ENCODE peak calls at places on chromosomes 13 and 19, in seven cellular contexts. R is uterus; P is kidney tubule cell; B is stimulated activated CD4-positive, alpha-beta T cell treated with anti-CD3 and anti-CD28 coated beads, TNF-alpha, amount 100 ng/mL, for 48 hours; Y is naive thymus-derived CD8-positive, alpha-beta T cell; I is occipital lobe; Q is sciatic nerve. E is an unnamed sample.

GRCh38 chr13:44591316-44591715 is 15.2 kb upstream of the TSC22D1 start:
- DNase-seq in R (no peak), P (no peak), B (no peak), Y (no peak), I (no peak), Q (no peak), E (no peak)

GRCh38 chr19:47663911-47664771 is 49.1 kb upstream of the EHD2 start:
- DNase-seq in R (peak), P (peak), B (no peak), Y (no peak), I (peak), Q (peak), E (peak)

GRCh38 chr13:61988810-61989209 is 573.2 kb upstream of the PCDH20 start:
- DNase-seq in R (no peak), P (no peak), B (no peak), Y (no peak), I (no peak), Q (no peak), E (no peak)

GRCh38 chr13:28489536-28489935 is 5.4 kb downstream of the FLT1 start:
- DNase-seq in R (no peak), P (no peak), B (no peak), Y (no peak), I (no peak), Q (no peak), E (no peak)

GRCh38 chr13:67771106-67771505 is 541.0 kb upstream of the PCDH9 start:
- DNase-seq in R (no peak), P (no peak), B (no peak), Y (no peak), I (no peak), Q (no peak), E (no peak)

GRCh38 chr19:9995079-9995478 is 15.2 kb downstream of the COL5A3 start:
- DNase-seq in R (no peak), P (no peak), B (no peak), Y (no peak), I (no peak), Q (no peak), E (no peak)

GRCh38 chr19:43984687-43985000 is 656 bp downstream of the ZNF155 start:
- DNase-seq in R (no peak), P (no peak), B (no peak), Y (no peak), I (no peak), Q (no peak), E (no peak)

GRCh38 chr13:109162248-109163051 is 533.0 kb downstream of the MYO16 start:
- DNase-seq in R (no peak), P (peak), B (peak), Y (no peak), I (no peak), Q (no peak), E (no peak)

GRCh38 chr13:97058417-97058816 is 64.1 kb upstream of the OXGR1 start:
- DNase-seq in R (no peak), P (no peak), B (no peak), Y (no peak), I (no peak), Q (no peak), E (no peak)

GRCh38 chr19:35219008-35219407 is 9.5 kb downstream of the FAM187B start:
- DNase-seq in R (no peak), P (no peak), B (no peak), Y (no peak), I (no peak), Q (no peak), E (no peak)

GRCh38 chr19:7831452-7831851 is 1.4 kb downstream of the EVI5L start:
- DNase-seq in R (no peak), P (peak), B (no peak), Y (no peak), I (no peak), Q (no peak), E (no peak)

GRCh38 chr19:10404888-10405808 is 1.8 kb upstream of the CDC37 start:
- DNase-seq in R (no peak), P (no peak), B (no peak), Y (no peak), I (no peak), Q (no peak), E (no peak)

GRCh38 chr13:39417643-39418042 is 185.3 kb downstream of the LHFPL6 start:
- DNase-seq in R (no peak), P (peak), B (no peak), Y (no peak), I (peak), Q (peak), E (peak)

E was measured in kidney glomerular epithelial cell.